ENCODE peak calls at places on chromosomes 2 and 18, in nine cellular contexts. J is fibroblast of pulmonary artery; W is choroid plexus epithelial cell; G is upper lobe of right lung; V is A549; R is CD8-positive, alpha-beta T cell; F is left lung; M is HFFc6; K is IMR-90. U is an unnamed sample.

GRCh38 chr2:62014102-62014501 is 108.6 kb downstream of the COMMD1 start:
- DNase-seq in J (peak; percentile 76), W (peak; percentile 86), G (no peak), V (peak; percentile 43), R (no peak), F (no peak), M (peak; percentile 21), K (peak; percentile 70), U (no peak)

GRCh38 chr2:99386011-99386410 is 48.8 kb downstream of the EIF5B start:
- DNase-seq in J (no peak), W (peak; percentile 26), G (no peak), V (no peak), R (no peak), F (no peak), M (peak; percentile 17), K (peak; percentile 28), U (no peak)

GRCh38 chr2:138600732-138601437 is 99.3 kb downstream of the SPOPL start:
- DNase-seq in J (peak; percentile 3), W (no peak), G (no peak), V (no peak), R (no peak), F (no peak), M (no peak), K (peak; percentile 17), U (no peak)

GRCh38 chr2:221571391-221572179 is 519 bp downstream of the EPHA4 start:
- DNase-seq in J (peak; percentile 38), W (peak; percentile 45), G (peak; percentile 75), V (no peak), R (peak; percentile 13), F (peak; percentile 83), M (peak; percentile 4), K (peak; percentile 37), U (peak; percentile 36)

GRCh38 chr2:239002591-239002959 is 154.7 kb downstream of the TWIST2 start:
- DNase-seq in J (no peak), W (no peak), G (no peak), V (no peak), R (no peak), F (no peak), M (no peak), K (no peak), U (no peak)

GRCh38 chr18:75635096-75635495 is 207.6 kb upstream of the SMIM21 start:
- DNase-seq in J (no peak), W (no peak), G (no peak), V (no peak), R (no peak), F (no peak), M (no peak), K (no peak), U (peak; percentile 84)

GRCh38 chr2:176368349-176368748 is 99.1 kb downstream of the MTX2 start:
- DNase-seq in J (no peak), W (no peak), G (no peak), V (no peak), R (no peak), F (no peak), M (no peak), K (no peak), U (no peak)

GRCh38 chr2:63544017-63544627 is 44.2 kb downstream of the WDPCP start:
- DNase-seq in J (peak; percentile 30), W (peak; percentile 34), G (no peak), V (peak; percentile 14), R (no peak), F (no peak), M (no peak), K (peak; percentile 2), U (peak; percentile 29)

GRCh38 chr2:176242211-176242610 is 27.0 kb upstream of the MTX2 start:
- DNase-seq in J (no peak), W (no peak), G (no peak), V (no peak), R (no peak), F (no peak), M (no peak), K (no peak), U (no peak)

GRCh38 chr2:27494284-27494943 is 586 bp downstream of the FNDC4 start:
- DNase-seq in J (peak; percentile 72), W (peak; percentile 28), G (no peak), V (no peak), R (no peak), F (peak; percentile 77), M (no peak), K (peak; percentile 20), U (peak; percentile 32)

GRCh38 chr2:75561566-75562512 is 1.1 kb upstream of the EVA1A start:
- DNase-seq in J (no peak), W (peak; percentile 62), G (no peak), V (no peak), R (no peak), F (no peak), M (peak; percentile 25), K (peak; percentile 55), U (no peak)

GRCh38 chr2:12014088-12014960 is 267.9 kb downstream of the LPIN1 start:
- DNase-seq in J (no peak), W (peak; percentile 35), G (no peak), V (no peak), R (no peak), F (no peak), M (peak; percentile 79), K (peak; percentile 70), U (no peak)

GRCh38 chr2:95343429-95344207 is 46.5 kb downstream of the KCNIP3 start:
- DNase-seq in J (no peak), W (no peak), G (peak; percentile 37), V (no peak), R (no peak), F (peak; percentile 23), M (no peak), K (no peak), U (peak; percentile 41)

DNA sequence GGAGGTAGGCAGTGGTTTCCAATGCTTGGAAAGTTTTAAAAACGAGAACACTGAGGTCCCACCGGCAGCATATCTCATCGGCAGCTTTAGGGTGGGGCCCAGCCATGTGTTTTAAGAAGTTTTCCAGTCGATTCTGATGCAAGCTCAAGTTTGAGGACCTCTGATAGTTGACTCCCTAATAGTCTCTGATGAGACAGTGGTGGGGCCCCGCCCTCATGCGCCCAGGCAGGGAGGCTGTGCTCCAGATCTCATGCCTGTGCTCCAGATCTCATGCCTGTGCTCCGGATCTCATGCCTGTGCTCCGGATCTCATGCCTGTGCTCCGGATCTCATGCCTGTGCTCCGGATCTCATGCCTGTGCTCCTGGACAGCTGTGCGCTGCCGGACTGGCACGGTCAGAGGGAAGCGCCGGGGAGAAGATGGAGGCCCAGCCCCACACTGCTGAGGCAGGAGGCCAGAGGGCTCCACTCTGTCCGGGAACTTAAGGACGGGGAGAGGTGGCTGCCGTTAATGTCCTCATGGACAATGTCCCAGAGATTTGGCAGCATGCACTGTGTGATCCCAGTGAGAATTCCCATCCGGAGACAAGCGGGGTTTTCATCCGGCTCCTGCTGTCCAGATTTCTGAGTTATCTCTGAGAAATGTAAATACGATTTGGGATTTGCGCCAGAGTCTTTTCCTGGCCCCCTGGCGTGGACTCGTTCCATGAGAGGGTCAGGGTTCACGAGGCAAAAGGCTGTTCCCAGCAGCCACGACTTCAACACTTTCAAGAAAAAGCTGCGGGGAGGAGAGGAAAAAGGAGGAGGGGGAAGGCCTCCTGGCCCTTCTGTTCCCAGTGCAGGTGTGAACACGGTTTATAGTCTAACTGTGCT is 9.4 kb upstream of the COLEC11 start:
- DNase-seq in J (peak; percentile 93), W (peak; percentile 96), G (no peak), V (peak; percentile 58), R (no peak), F (no peak), M (peak; percentile 40), K (peak; percentile 95), U (no peak)
- TF ChIP-seq CTCF in J (no peak), W (no peak), G (no peak), V (no peak), R (no peak), F (no peak), M (no peak), K (no peak), U (no peak)

DNA sequence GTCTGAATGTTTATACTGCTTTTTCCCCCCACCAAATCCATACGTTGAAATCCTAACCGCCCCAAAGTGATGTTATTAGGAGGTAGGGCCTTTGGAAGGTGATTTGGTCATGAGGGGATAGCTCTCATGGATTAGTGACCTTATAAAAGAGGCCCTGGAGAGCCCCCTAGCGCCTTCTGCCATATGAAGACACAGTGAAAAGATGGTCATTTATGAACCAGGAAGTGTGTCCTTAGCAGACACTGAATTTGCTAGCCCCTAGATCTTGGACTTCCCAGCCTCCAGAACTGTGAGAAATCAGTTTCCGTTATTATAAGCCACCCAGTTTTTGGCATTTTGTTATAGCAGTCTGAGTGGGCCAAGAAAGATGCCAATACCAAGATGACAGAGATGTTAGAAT is 7.2 kb upstream of the TSN start:
- DNase-seq in J (peak; percentile 60), W (peak; percentile 65), G (no peak), V (peak; percentile 61), R (no peak), F (no peak), M (peak; percentile 29), K (peak; percentile 51), U (peak; percentile 64)
- TF ChIP-seq CTCF in J (peak; percentile 57), W (peak; percentile 65), G (no peak), V (peak; percentile 46), R (no peak), F (no peak), M (peak; percentile 69), K (peak; percentile 61), U (peak; percentile 38)

GRCh38 chr2:112615051-112615450 is 30.6 kb downstream of the CHCHD5 start:
- DNase-seq in J (no peak), W (no peak), G (peak; percentile 18), V (no peak), R (no peak), F (no peak), M (no peak), K (no peak), U (no peak)
- TF ChIP-seq CTCF in J (no peak), W (no peak), G (no peak), V (no peak), R (no peak), F (no peak), M (no peak), K (no peak), U (no peak)

GRCh38 chr18:37282386-37283037 is 283.1 kb downstream of the CELF4 start:
- DNase-seq in J (peak; percentile 4), W (no peak), G (no peak), V (peak; percentile 6), R (no peak), F (peak; percentile 43), M (no peak), K (no peak), U (no peak)
- TF ChIP-seq CTCF in J (peak; percentile 51), W (peak; percentile 51), G (peak; percentile 14), V (peak; percentile 31), R (no peak), F (no peak), M (peak; percentile 63), K (peak; percentile 21), U (peak; percentile 14)

DNA sequence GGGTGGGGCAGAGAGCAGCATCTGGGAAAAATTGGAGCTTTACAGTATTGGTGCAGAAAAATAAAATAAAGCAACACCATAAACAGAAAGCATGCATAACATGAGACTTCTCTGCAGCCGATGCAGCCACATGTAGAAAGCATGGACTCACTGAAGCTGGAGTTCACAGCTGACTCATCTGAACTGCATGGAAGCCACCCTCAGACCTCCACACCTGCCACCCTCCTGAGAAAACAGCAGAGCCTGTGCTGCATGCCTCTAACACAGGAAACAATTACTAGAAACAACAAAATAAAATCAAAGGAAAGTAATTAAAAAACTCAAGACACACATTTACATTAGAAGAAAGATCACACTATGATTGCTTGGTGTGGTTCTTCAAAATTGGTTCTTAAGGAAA is 169.4 kb upstream of the ALKAL2 start:
- DNase-seq in J (no peak), W (no peak), G (no peak), V (no peak), R (no peak), F (no peak), M (no peak), K (no peak), U (no peak)
- TF ChIP-seq CTCF in J (no peak), W (no peak), G (no peak), V (no peak), R (no peak), F (no peak), M (no peak), K (no peak), U (no peak)

U was measured in MCF 10A.